ENCODE peak calls at places on chromosome 13, in six cellular contexts. P is OCI-LY7, S is HCT116, U is GM23338, R is PC-9, W is PC-3. K is an unnamed sample.
A peak's percentile ranks its signal among the peaks of the same experiment; 100 is the strongest.

GRCh38 chr13:95261956-95262355 is 39.3 kb downstream of the ABCC4 start:
- DNase-seq in P (no peak), S (no peak), U (no peak), R (no peak), W (no peak), K (no peak)

GRCh38 chr13:65808061-65808460 is 1422.1 kb downstream of the PCDH9 start:
- DNase-seq in P (no peak), S (no peak), U (no peak), R (no peak), W (no peak), K (no peak)

GRCh38 chr13:44765076-44765475 is 188.9 kb upstream of the TSC22D1 start:
- DNase-seq in P (no peak), S (no peak), U (no peak), R (no peak), W (no peak), K (no peak)

GRCh38 chr13:49836516-49836915 is 44.0 kb upstream of the KPNA3 start:
- DNase-seq in P (no peak), S (no peak), U (peak; percentile 38), R (no peak), W (no peak), K (no peak)

GRCh38 chr13:48600374-48601364 is 53.1 kb upstream of the CYSLTR2 start:
- DNase-seq in P (no peak), S (no peak), U (no peak), R (no peak), W (peak; percentile 27), K (no peak)

GRCh38 chr13:96880419-96880818 is 113.9 kb downstream of the OXGR1 start:
- DNase-seq in P (no peak), S (no peak), U (no peak), R (no peak), W (no peak), K (no peak)

GRCh38 chr13:33053397-33054066 is 37.3 kb downstream of the KL start:
- DNase-seq in P (no peak), S (no peak), U (no peak), R (no peak), W (no peak), K (no peak)

GRCh38 chr13:44156294-44156658 is 217.3 kb upstream of the SERP2 start:
- DNase-seq in P (no peak), S (no peak), U (no peak), R (no peak), W (no peak), K (no peak)

GRCh38 chr13:42348576-42348975 is 76.6 kb downstream of the AKAP11 start:
- DNase-seq in P (no peak), S (no peak), U (no peak), R (no peak), W (no peak), K (no peak)

GRCh38 chr13:97385854-97386253 is 48.1 kb upstream of the RAP2A start:
- DNase-seq in P (no peak), S (no peak), U (no peak), R (no peak), W (peak; percentile 50), K (no peak)

GRCh38 chr13:34416833-34417425 is 525.1 kb upstream of the NBEA start:
- DNase-seq in P (no peak), S (no peak), U (peak; percentile 1), R (peak; percentile 37), W (peak; percentile 67), K (no peak)

GRCh38 chr13:66405908-66406802 is 824.0 kb downstream of the PCDH9 start:
- DNase-seq in P (no peak), S (no peak), U (no peak), R (peak; percentile 52), W (peak; percentile 58), K (no peak)

GRCh38 chr13:36736119-36736726 is 62.4 kb downstream of the SERTM1 start:
- DNase-seq in P (peak; percentile 54), S (peak; percentile 31), U (peak; percentile 74), R (no peak), W (peak; percentile 48), K (peak; percentile 14)

GRCh38 chr13:30340367-30341184 is 33.2 kb upstream of the KATNAL1 start:
- DNase-seq in P (no peak), S (peak; percentile 16), U (no peak), R (peak; percentile 66), W (peak; percentile 58), K (no peak)

GRCh38 chr13:98332691-98333090 is 155.6 kb upstream of the RNF113B start:
- DNase-seq in P (no peak), S (no peak), U (peak; percentile 68), R (no peak), W (no peak), K (no peak)

GRCh38 chr13:46605824-46606554 is 53.0 kb downstream of the LRCH1 start:
- DNase-seq in P (peak; percentile 61), S (no peak), U (no peak), R (no peak), W (peak; percentile 12), K (no peak)

GRCh38 chr13:35771898-35772297 is 295.4 kb upstream of the MAB21L1 start:
- DNase-seq in P (no peak), S (no peak), U (peak; percentile 67), R (peak; percentile 92), W (peak; percentile 72), K (no peak)

GRCh38 chr13:25775986-25776385 is 275.8 kb downstream of the SHISA2 start:
- DNase-seq in P (no peak), S (no peak), U (no peak), R (no peak), W (no peak), K (no peak)
- H3K27ac ChIP-seq in P (no peak overlapping the region), S (no peak overlapping the region), U (no peak overlapping the region), R (no peak overlapping the region), W (no peak overlapping the region), K (no peak overlapping the region)

GRCh38 chr13:87208636-87209035 is 462.5 kb upstream of the SLITRK5 start:
- DNase-seq in P (no peak), S (no peak), U (no peak), R (no peak), W (no peak), K (no peak)

DNA sequence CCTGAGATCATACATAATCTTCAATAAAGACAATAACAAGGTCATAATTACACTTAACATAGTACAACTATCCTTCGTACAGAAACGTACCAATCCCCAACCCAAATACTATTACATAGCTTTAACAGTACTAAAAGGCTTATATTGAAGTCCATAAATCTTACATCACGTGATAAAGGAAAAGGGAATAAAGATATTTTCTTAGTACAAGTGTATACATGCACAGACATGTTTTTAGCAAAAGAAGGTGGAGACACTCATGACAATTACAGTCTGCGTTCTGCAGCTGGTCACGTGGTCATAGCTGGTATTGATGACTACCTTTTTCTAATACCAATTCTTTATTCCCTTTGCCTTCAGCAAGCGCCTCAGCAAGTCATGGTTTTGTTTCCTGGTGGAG is 464.5 kb upstream of the SLITRK5 start:
- DNase-seq in P (no peak), S (no peak), U (no peak), R (no peak), W (no peak), K (no peak)
- H3K9me2 ChIP-seq in P (no peaks in the 10 kb centered on the region), S (no peaks in the 10 kb centered on the region), U (no peaks in the 10 kb centered on the region), R (no peaks in the 10 kb centered on the region), W (no peaks in the 10 kb centered on the region), K (no peaks in the 10 kb centered on the region)

DNA sequence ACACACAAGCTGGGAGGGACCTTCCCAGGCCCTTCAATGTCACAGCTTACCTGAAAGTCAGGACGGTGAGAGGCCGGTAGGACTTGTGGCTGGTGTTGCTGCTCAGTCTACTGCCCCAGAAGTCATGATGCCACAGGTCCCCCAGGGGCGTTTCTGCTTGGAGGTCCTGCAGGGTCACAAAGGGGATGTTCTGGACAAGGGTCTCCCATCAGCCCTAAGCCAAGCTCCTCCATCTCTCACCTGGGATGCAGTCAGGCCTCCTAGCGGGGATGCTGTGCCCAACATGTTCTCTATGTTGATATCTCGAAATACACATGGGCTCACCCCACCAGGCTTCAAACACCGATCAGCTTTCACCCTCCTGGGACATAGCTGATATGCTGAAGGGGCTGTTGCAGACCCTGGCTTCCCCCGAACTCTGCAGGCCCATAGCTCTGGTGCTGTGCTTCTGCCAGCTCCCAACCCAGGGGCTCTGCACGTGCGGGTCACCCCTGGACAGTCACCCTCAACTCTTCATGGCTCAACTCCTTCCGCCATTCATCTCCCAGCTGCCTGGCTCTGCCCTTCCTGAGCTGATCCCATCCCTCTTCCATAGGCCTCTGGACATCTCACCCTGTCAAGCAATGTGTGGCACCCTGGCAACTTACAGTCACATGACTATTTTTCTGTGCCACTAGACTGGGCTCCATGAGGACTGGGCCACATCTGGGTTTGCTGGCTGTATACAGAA is 10.3 kb downstream of the TMTC4 start:
- DNase-seq in P (no peak), S (no peak), U (no peak), R (no peak), W (no peak), K (no peak)
- H3K27ac ChIP-seq in P (no peak overlapping the region), S (no peak overlapping the region), U (no peak overlapping the region), R (no peak overlapping the region), W (no peak overlapping the region), K (no peak overlapping the region)

GRCh38 chr13:70330697-70331361 is 222.6 kb upstream of the KLHL1 start:
- DNase-seq in P (no peak), S (no peak), U (no peak), R (no peak), W (peak; percentile 57), K (no peak)
- H3K9me2 ChIP-seq in P (no peaks in the 10 kb centered on the region), S (no peaks in the 10 kb centered on the region), U (no peaks in the 10 kb centered on the region), R (no peaks in the 10 kb centered on the region), W (no peaks in the 10 kb centered on the region), K (no peaks in the 10 kb centered on the region)

GRCh38 chr13:114142137-114142550 is 9.7 kb upstream of the RASA3 start:
- DNase-seq in P (no peak), S (no peak), U (no peak), R (no peak), W (no peak), K (no peak)
- H3K27ac ChIP-seq in P (no peak overlapping the region), S (no peak overlapping the region), U (no peak overlapping the region), R (no peak overlapping the region), W (no peak overlapping the region), K (no peak overlapping the region)

GRCh38 chr13:100148422-100148821 is 59.5 kb downstream of the PCCA start:
- DNase-seq in P (no peak), S (no peak), U (peak; percentile 74), R (no peak), W (no peak), K (no peak)
- H3K9me2 ChIP-seq in P (no peaks in the 10 kb centered on the region), S (no peaks in the 10 kb centered on the region), U (no peaks in the 10 kb centered on the region), R (no peaks in the 10 kb centered on the region), W (no peaks in the 10 kb centered on the region), K (no peaks in the 10 kb centered on the region)

K was measured in MM.1S.